ENCODE peak calls at places on chromosomes 7 and 10, in nine cellular contexts. One of them, this sample, is unnamed.

GRCh38 chr7:24665564-24666294 is 91.5 kb downstream of the GSDME start:
- DNase-seq in suprapubic skin: no peak
- DNase-seq in CD8-positive, alpha-beta T cell: peak
- DNase-seq in prostate gland: peak
- DNase-seq in AG10803: peak
- DNase-seq in kidney: no peak
- DNase-seq in GM12865: peak
- DNase-seq in BJ: no peak
- DNase-seq in lower lobe of right lung: no peak
- DNase-seq in this sample: peak

GRCh38 chr7:157834501-157835143 is 497.8 kb downstream of the DNAJB6 start:
- DNase-seq in suprapubic skin: no peak
- DNase-seq in AG10803: no peak
- DNase-seq in BJ: no peak
- DNase-seq in lower lobe of right lung: peak
- DNase-seq in prostate gland: no peak
- DNase-seq in CD8-positive, alpha-beta T cell: no peak
- DNase-seq in kidney: peak
- DNase-seq in GM12865: no peak
- DNase-seq in this sample: peak

GRCh38 chr10:110175406-110175805 is 32.0 kb upstream of the MXI1 start:
- DNase-seq in CD8-positive, alpha-beta T cell: no peak
- DNase-seq in BJ: no peak
- DNase-seq in suprapubic skin: no peak
- DNase-seq in kidney: no peak
- DNase-seq in lower lobe of right lung: no peak
- DNase-seq in GM12865: no peak
- DNase-seq in prostate gland: no peak
- DNase-seq in AG10803: no peak
- DNase-seq in this sample: no peak

GRCh38 chr7:98802088-98802780 is 67.6 kb downstream of the TMEM130 start:
- DNase-seq in lower lobe of right lung: no peak
- DNase-seq in kidney: peak
- DNase-seq in prostate gland: no peak
- DNase-seq in BJ: no peak
- DNase-seq in GM12865: peak
- DNase-seq in AG10803: peak
- DNase-seq in CD8-positive, alpha-beta T cell: no peak
- DNase-seq in suprapubic skin: no peak
- DNase-seq in this sample: no peak

GRCh38 chr7:69708857-69709256 is 110.6 kb downstream of the AUTS2 start:
- DNase-seq in AG10803: peak
- DNase-seq in GM12865: no peak
- DNase-seq in CD8-positive, alpha-beta T cell: no peak
- DNase-seq in kidney: no peak
- DNase-seq in suprapubic skin: no peak
- DNase-seq in prostate gland: no peak
- DNase-seq in lower lobe of right lung: no peak
- DNase-seq in BJ: no peak
- DNase-seq in this sample: peak

GRCh38 chr10:115417585-115418265 is 324.6 kb downstream of the ATRNL1 start:
- DNase-seq in lower lobe of right lung: no peak
- DNase-seq in BJ: peak
- DNase-seq in prostate gland: peak
- DNase-seq in kidney: peak
- DNase-seq in GM12865: peak
- DNase-seq in AG10803: peak
- DNase-seq in CD8-positive, alpha-beta T cell: no peak
- DNase-seq in suprapubic skin: no peak
- DNase-seq in this sample: peak

GRCh38 chr7:137754076-137754851 is 92.5 kb downstream of the DGKI start:
- DNase-seq in BJ: no peak
- DNase-seq in suprapubic skin: no peak
- DNase-seq in prostate gland: no peak
- DNase-seq in CD8-positive, alpha-beta T cell: no peak
- DNase-seq in AG10803: no peak
- DNase-seq in GM12865: peak
- DNase-seq in kidney: no peak
- DNase-seq in lower lobe of right lung: no peak
- DNase-seq in this sample: peak

GRCh38 chr10:7795605-7796004 is 7.6 kb downstream of the ATP5F1C start:
- DNase-seq in kidney: no peak
- DNase-seq in CD8-positive, alpha-beta T cell: no peak
- DNase-seq in lower lobe of right lung: no peak
- DNase-seq in suprapubic skin: no peak
- DNase-seq in prostate gland: no peak
- DNase-seq in BJ: no peak
- DNase-seq in GM12865: no peak
- DNase-seq in AG10803: no peak
- DNase-seq in this sample: peak

GRCh38 chr7:111532625-111533024 is 29.7 kb downstream of the IMMP2L start:
- DNase-seq in BJ: no peak
- DNase-seq in kidney: no peak
- DNase-seq in prostate gland: no peak
- DNase-seq in GM12865: no peak
- DNase-seq in lower lobe of right lung: no peak
- DNase-seq in CD8-positive, alpha-beta T cell: no peak
- DNase-seq in suprapubic skin: no peak
- DNase-seq in AG10803: no peak
- DNase-seq in this sample: peak

GRCh38 chr7:158355456-158356065 is 232.1 kb downstream of the PTPRN2 start:
- DNase-seq in kidney: peak
- DNase-seq in AG10803: no peak
- DNase-seq in BJ: no peak
- DNase-seq in CD8-positive, alpha-beta T cell: no peak
- DNase-seq in GM12865: no peak
- DNase-seq in lower lobe of right lung: no peak
- DNase-seq in suprapubic skin: peak
- DNase-seq in prostate gland: no peak
- DNase-seq in this sample: peak

GRCh38 chr7:142557971-142558582 is 191.2 kb upstream of the PRSS1 start:
- DNase-seq in GM12865: peak
- DNase-seq in AG10803: peak
- DNase-seq in kidney: no peak
- DNase-seq in CD8-positive, alpha-beta T cell: peak
- DNase-seq in BJ: no peak
- DNase-seq in prostate gland: no peak
- DNase-seq in suprapubic skin: no peak
- DNase-seq in lower lobe of right lung: no peak
- DNase-seq in this sample: peak

GRCh38 chr7:110308791-110309190 is 782.1 kb upstream of the LRRN3 start:
- DNase-seq in suprapubic skin: no peak
- DNase-seq in GM12865: no peak
- DNase-seq in AG10803: no peak
- DNase-seq in prostate gland: no peak
- DNase-seq in kidney: no peak
- DNase-seq in BJ: no peak
- DNase-seq in CD8-positive, alpha-beta T cell: no peak
- DNase-seq in lower lobe of right lung: no peak
- DNase-seq in this sample: no peak

GRCh38 chr10:3852147-3852904 is 67.3 kb upstream of the KLF6 start:
- DNase-seq in BJ: peak
- DNase-seq in CD8-positive, alpha-beta T cell: peak
- DNase-seq in suprapubic skin: peak
- DNase-seq in GM12865: peak
- DNase-seq in kidney: peak
- DNase-seq in lower lobe of right lung: peak
- DNase-seq in AG10803: peak
- DNase-seq in prostate gland: peak
- DNase-seq in this sample: peak

GRCh38 chr7:2986561-2986960 is 57.1 kb downstream of the CARD11 start:
- DNase-seq in CD8-positive, alpha-beta T cell: no peak
- DNase-seq in AG10803: no peak
- DNase-seq in BJ: no peak
- DNase-seq in suprapubic skin: no peak
- DNase-seq in kidney: peak
- DNase-seq in lower lobe of right lung: no peak
- DNase-seq in prostate gland: no peak
- DNase-seq in GM12865: no peak
- DNase-seq in this sample: no peak

GRCh38 chr10:51910189-51910588 is 210.8 kb upstream of the CSTF2T start:
- DNase-seq in BJ: no peak
- DNase-seq in suprapubic skin: no peak
- DNase-seq in CD8-positive, alpha-beta T cell: no peak
- DNase-seq in lower lobe of right lung: no peak
- DNase-seq in GM12865: no peak
- DNase-seq in kidney: no peak
- DNase-seq in AG10803: peak
- DNase-seq in prostate gland: no peak
- DNase-seq in this sample: no peak

GRCh38 chr7:105015631-105015965 is 1.6 kb downstream of the KMT2E start:
- DNase-seq in AG10803: no peak
- DNase-seq in kidney: no peak
- DNase-seq in prostate gland: peak
- DNase-seq in lower lobe of right lung: no peak
- DNase-seq in suprapubic skin: no peak
- DNase-seq in BJ: no peak
- DNase-seq in GM12865: peak
- DNase-seq in CD8-positive, alpha-beta T cell: peak
- DNase-seq in this sample: peak

GRCh38 chr10:17453377-17454091 is 861 bp downstream of the ST8SIA6 start:
- DNase-seq in BJ: no peak
- DNase-seq in prostate gland: peak
- DNase-seq in GM12865: no peak
- DNase-seq in CD8-positive, alpha-beta T cell: peak
- DNase-seq in suprapubic skin: peak
- DNase-seq in kidney: peak
- DNase-seq in AG10803: peak
- DNase-seq in lower lobe of right lung: peak
- DNase-seq in this sample: peak

GRCh38 chr7:102813256-102814024 is 64.6 kb downstream of the FAM185A start:
- DNase-seq in suprapubic skin: no peak
- DNase-seq in AG10803: no peak
- DNase-seq in BJ: no peak
- DNase-seq in lower lobe of right lung: no peak
- DNase-seq in prostate gland: no peak
- DNase-seq in kidney: no peak
- DNase-seq in GM12865: no peak
- DNase-seq in CD8-positive, alpha-beta T cell: no peak
- DNase-seq in this sample: no peak

GRCh38 chr10:114068054-114068707 is 24.5 kb downstream of the ADRB1 start:
- DNase-seq in lower lobe of right lung: no peak
- DNase-seq in CD8-positive, alpha-beta T cell: no peak
- DNase-seq in kidney: no peak
- DNase-seq in BJ: no peak
- DNase-seq in AG10803: peak
- DNase-seq in prostate gland: peak
- DNase-seq in GM12865: no peak
- DNase-seq in suprapubic skin: no peak
- DNase-seq in this sample: no peak

DNA sequence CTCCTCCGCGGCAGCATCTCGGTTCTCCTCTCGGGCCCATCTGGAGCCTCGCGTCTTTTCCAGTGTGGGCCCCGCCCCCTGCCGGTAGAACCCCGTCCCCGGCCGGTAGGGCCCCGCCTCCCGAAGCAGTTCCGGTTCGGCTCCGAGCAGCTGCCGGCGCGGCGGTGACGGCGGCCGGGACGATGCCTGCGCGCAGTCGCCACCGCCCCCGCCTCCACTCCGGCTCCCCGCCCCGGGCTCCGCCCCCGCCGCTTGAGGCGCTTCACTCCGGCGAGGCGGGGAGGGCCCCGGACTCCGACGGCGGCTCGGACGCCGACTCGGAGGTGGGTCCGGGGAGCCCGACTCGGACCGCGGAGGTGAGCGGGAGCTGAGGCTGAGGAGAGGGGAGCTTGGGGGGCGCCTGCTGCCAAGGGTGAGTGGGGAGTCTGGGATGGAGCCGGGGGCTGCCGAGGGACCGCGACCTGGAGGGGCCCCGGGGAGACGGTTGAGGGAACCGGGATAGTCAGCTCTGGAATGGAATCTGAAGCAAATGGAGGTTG is at the start of gene SAMD8:
- DNase-seq in BJ: peak
- DNase-seq in suprapubic skin: peak
- DNase-seq in kidney: peak
- DNase-seq in lower lobe of right lung: peak
- DNase-seq in AG10803: peak
- DNase-seq in prostate gland: peak
- DNase-seq in GM12865: peak
- DNase-seq in CD8-positive, alpha-beta T cell: peak
- DNase-seq in this sample: peak
- TF ChIP-seq CTCF in BJ: peak
- TF ChIP-seq CTCF in suprapubic skin: peak
- TF ChIP-seq CTCF in kidney: no peak
- TF ChIP-seq CTCF in lower lobe of right lung: peak
- TF ChIP-seq CTCF in AG10803: no peak
- TF ChIP-seq CTCF in prostate gland: peak
- TF ChIP-seq CTCF in GM12865: no peak
- TF ChIP-seq CTCF in CD8-positive, alpha-beta T cell: no peak
- TF ChIP-seq CTCF in this sample: no peak

GRCh38 chr7:27194002-27194352 is 5.9 kb downstream of the HOXA13 start:
- DNase-seq in suprapubic skin: no peak
- DNase-seq in AG10803: no peak
- DNase-seq in BJ: no peak
- DNase-seq in prostate gland: no peak
- DNase-seq in lower lobe of right lung: no peak
- DNase-seq in GM12865: no peak
- DNase-seq in CD8-positive, alpha-beta T cell: no peak
- DNase-seq in kidney: no peak
- DNase-seq in this sample: no peak
- H3K4me3 ChIP-seq in suprapubic skin: no peak
- H3K4me3 ChIP-seq in AG10803: no peak
- H3K4me3 ChIP-seq in BJ: peak
- H3K4me3 ChIP-seq in prostate gland: peak
- H3K4me3 ChIP-seq in lower lobe of right lung: no peak
- H3K4me3 ChIP-seq in GM12865: no peak
- H3K4me3 ChIP-seq in CD8-positive, alpha-beta T cell: no peak
- H3K4me3 ChIP-seq in kidney: no peak
- H3K4me3 ChIP-seq in this sample: no peak

GRCh38 chr7:148142660-148143248 is 447.8 kb upstream of the C7orf33 start:
- DNase-seq in AG10803: peak
- DNase-seq in prostate gland: peak
- DNase-seq in kidney: no peak
- DNase-seq in lower lobe of right lung: no peak
- DNase-seq in suprapubic skin: no peak
- DNase-seq in GM12865: peak
- DNase-seq in BJ: no peak
- DNase-seq in CD8-positive, alpha-beta T cell: no peak
- DNase-seq in this sample: peak
- TF ChIP-seq CTCF in AG10803: peak
- TF ChIP-seq CTCF in prostate gland: peak
- TF ChIP-seq CTCF in kidney: peak
- TF ChIP-seq CTCF in lower lobe of right lung: peak
- TF ChIP-seq CTCF in suprapubic skin: peak
- TF ChIP-seq CTCF in GM12865: peak
- TF ChIP-seq CTCF in BJ: peak
- TF ChIP-seq CTCF in CD8-positive, alpha-beta T cell: no peak
- TF ChIP-seq CTCF in this sample: peak

DNA sequence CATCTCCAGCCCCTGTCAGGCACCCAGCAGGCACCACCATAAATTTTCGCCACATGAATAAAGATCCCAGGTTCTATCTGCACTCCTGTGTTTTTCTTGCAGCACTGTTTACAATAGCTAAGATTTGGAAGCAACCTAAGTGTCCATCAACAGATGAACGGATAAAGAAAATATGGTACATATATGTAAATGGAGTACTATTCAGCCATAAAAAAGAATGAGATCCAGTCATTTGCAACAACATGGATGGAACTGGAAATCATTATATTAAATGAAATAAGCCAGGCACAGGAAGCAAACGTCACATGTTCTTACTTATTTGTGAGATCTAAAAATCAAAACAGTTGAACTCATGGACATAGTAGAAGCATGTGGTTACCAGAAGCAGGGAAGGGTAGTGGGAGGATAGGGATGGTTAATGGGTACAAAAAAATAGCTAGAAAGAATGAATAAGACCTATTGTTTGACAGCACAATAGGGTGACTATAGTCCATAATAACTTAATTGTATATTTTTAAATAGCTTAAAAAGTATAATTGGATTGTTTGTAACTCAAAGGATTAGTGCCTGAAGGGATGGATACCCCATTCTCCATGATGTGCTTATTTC is 842 bp upstream of the NPFFR1 start:
- DNase-seq in kidney: no peak
- DNase-seq in GM12865: no peak
- DNase-seq in lower lobe of right lung: no peak
- DNase-seq in CD8-positive, alpha-beta T cell: no peak
- DNase-seq in suprapubic skin: no peak
- DNase-seq in AG10803: no peak
- DNase-seq in prostate gland: no peak
- DNase-seq in BJ: no peak
- DNase-seq in this sample: no peak
- H3K4me3 ChIP-seq in kidney: no peak
- H3K4me3 ChIP-seq in GM12865: no peak
- H3K4me3 ChIP-seq in lower lobe of right lung: no peak
- H3K4me3 ChIP-seq in CD8-positive, alpha-beta T cell: no peak
- H3K4me3 ChIP-seq in suprapubic skin: no peak
- H3K4me3 ChIP-seq in AG10803: no peak
- H3K4me3 ChIP-seq in prostate gland: no peak
- H3K4me3 ChIP-seq in BJ: no peak
- H3K4me3 ChIP-seq in this sample: no peak

This sample was measured in choroid plexus epithelial cell.